ENCODE peak calls at places on chromosomes 7 and 10, in five cellular contexts. U is PC-3, D is H9, I is fibroblast of lung, W is neural progenitor cell. Y is an unnamed sample.

GRCh38 chr7:129911790-129912189 is 41.0 kb downstream of the UBE2H start:
- DNase-seq in W (no peak), U (peak; percentile 47), D (no peak), I (no peak), Y (no peak)

GRCh38 chr10:44306762-44307161 is 78.1 kb downstream of the CXCL12 start:
- DNase-seq in D (no peak), U (peak; percentile 30), W (peak; percentile 17), I (no peak), Y (no peak)

GRCh38 chr10:77781451-77782327 is 144.1 kb upstream of the KCNMA1 start:
- DNase-seq in U (no peak), I (no peak), W (no peak), D (no peak), Y (no peak)

GRCh38 chr7:33774762-33775523 is 130.4 kb upstream of the BMPER start:
- DNase-seq in U (peak; percentile 7), W (no peak), D (no peak), I (peak; percentile 95), Y (no peak)

GRCh38 chr10:17250736-17251135 is 22.7 kb downstream of the VIM start:
- DNase-seq in U (peak; percentile 5), D (no peak), I (no peak), W (no peak), Y (no peak)

GRCh38 chr7:68556537-68556936 is 1041.7 kb upstream of the AUTS2 start:
- DNase-seq in I (no peak), D (no peak), U (no peak), W (no peak), Y (no peak)

GRCh38 chr7:101164071-101164840 is 1.1 kb downstream of the VGF start:
- DNase-seq in U (peak; percentile 56), W (peak; percentile 89), I (peak; percentile 61), D (peak; percentile 82), Y (no peak)

GRCh38 chr10:48255722-48256121 is 18.8 kb downstream of the FRMPD2 start:
- DNase-seq in U (no peak), I (no peak), D (no peak), W (no peak), Y (no peak)

GRCh38 chr10:33087142-33087541 is 129.1 kb upstream of the ITGB1 start:
- DNase-seq in D (no peak), I (no peak), W (no peak), U (no peak), Y (no peak)

GRCh38 chr10:78919111-78919966 is 149.4 kb upstream of the ZMIZ1 start:
- DNase-seq in I (no peak), U (peak; percentile 52), W (no peak), D (no peak), Y (no peak)

GRCh38 chr7:102146989-102147388 is 139.7 kb upstream of the SH2B2 start:
- DNase-seq in W (no peak), I (peak; percentile 63), D (no peak), U (no peak), Y (no peak)

GRCh38 chr7:125450749-125451148 is 521.1 kb upstream of the POT1 start:
- DNase-seq in D (no peak), U (peak; percentile 63), W (no peak), I (no peak), Y (no peak)

GRCh38 chr7:83149466-83149865 is 13.2 kb downstream of the PCLO start:
- DNase-seq in W (no peak), U (peak; percentile 9), I (peak; percentile 24), D (no peak), Y (no peak)

GRCh38 chr10:6300784-6301180 is 98.0 kb downstream of the PFKFB3 start:
- DNase-seq in U (no peak), I (no peak), W (no peak), D (no peak), Y (no peak)

GRCh38 chr7:109696723-109697122 is 1127.0 kb downstream of the DNAJB9 start:
- DNase-seq in W (no peak), D (no peak), U (peak; percentile 6), I (no peak), Y (no peak)

GRCh38 chr7:104045183-104045582 is 55.7 kb upstream of the RELN start:
- DNase-seq in I (no peak), D (no peak), U (no peak), W (no peak), Y (no peak)

GRCh38 chr7:123865517-123866117 is 20.6 kb downstream of the HYAL4 start:
- DNase-seq in D (peak; percentile 46), U (peak; percentile 78), W (peak; percentile 58), I (peak; percentile 79), Y (peak; percentile 21)

GRCh38 chr7:121330053-121330833 is 1.4 kb downstream of the WNT16 start:
- DNase-seq in U (no peak), W (peak; percentile 81), D (peak; percentile 50), I (no peak), Y (no peak)

GRCh38 chr7:19111474-19112143 is 5.8 kb downstream of the TWIST1 start:
- DNase-seq in U (no peak), I (no peak), D (no peak), W (no peak), Y (no peak)

GRCh38 chr7:18806177-18806576 is 310.6 kb downstream of the HDAC9 start:
- DNase-seq in I (no peak), D (no peak), W (peak; percentile 59), U (no peak), Y (no peak)

GRCh38 chr10:15172306-15172840 is 3.9 kb upstream of the NMT2 start:
- DNase-seq in W (no peak), I (no peak), U (no peak), D (no peak), Y (peak; percentile 69)

GRCh38 chr10:15168296-15168780 is at the start of gene NMT2:
- DNase-seq in I (peak; percentile 35), U (peak; percentile 65), D (peak; percentile 89), W (peak; percentile 97), Y (peak; percentile 21)

GRCh38 chr10:15167411-15168295 is 840 bp downstream of the NMT2 start:
- DNase-seq in U (peak; percentile 34), W (peak; percentile 89), D (peak; percentile 79), I (peak; percentile 72), Y (no peak)

GRCh38 chr10:15168781-15169554 is 475 bp upstream of the NMT2 start:
- DNase-seq in U (peak; percentile 73), D (peak; percentile 93), W (peak; percentile 97), I (peak; percentile 97), Y (peak; percentile 76)

DNA sequence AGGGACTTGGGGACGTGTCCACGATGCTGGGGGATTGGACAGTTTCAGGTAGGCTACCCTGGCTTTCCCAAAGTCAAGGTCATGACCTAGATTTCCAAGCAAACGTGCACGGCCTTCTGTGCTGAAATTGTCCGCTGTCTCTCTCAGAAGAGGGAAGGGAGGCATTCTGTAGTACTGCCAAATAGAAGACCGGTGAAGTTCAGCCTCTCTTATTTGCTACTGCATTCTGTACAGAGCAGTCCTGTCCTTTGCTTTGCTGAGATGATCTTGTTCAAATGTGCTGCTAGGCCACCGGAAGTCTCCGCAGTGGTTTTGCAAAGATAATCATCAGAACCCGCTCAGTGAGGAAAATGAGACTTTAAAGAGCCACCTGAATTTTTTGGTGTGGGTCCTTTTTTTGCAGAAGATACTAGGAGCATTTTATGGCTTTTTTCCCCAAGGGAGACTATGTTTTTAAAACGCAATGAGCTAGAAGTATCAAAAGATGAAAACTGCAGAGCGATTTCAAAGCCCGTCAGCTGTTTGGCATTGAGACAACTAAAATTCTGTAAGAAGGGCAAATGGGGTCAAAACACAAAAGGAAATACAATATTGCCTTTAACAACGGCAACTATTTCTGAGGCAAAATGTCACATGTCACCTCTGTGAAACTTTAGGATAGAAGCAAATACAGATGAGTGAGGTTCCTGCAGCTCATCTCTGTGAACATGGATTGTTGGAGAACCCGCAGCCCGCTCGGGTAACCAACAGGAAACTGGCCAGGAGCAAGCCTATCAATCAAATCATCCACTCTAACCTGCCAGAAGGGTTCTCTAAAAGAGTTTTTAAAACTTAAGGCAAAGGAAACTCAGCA is 1.3 kb upstream of the NMT2 start:
- DNase-seq in D (no peak), U (no peak), I (no peak), W (peak; percentile 7), Y (no peak)
- H3K4me2 ChIP-seq in D (no peak overlapping the region), U (no peak overlapping the region), I (peak overlapping the region; percentile 11), W (no peak overlapping the region), Y (no peak overlapping the region)

DNA sequence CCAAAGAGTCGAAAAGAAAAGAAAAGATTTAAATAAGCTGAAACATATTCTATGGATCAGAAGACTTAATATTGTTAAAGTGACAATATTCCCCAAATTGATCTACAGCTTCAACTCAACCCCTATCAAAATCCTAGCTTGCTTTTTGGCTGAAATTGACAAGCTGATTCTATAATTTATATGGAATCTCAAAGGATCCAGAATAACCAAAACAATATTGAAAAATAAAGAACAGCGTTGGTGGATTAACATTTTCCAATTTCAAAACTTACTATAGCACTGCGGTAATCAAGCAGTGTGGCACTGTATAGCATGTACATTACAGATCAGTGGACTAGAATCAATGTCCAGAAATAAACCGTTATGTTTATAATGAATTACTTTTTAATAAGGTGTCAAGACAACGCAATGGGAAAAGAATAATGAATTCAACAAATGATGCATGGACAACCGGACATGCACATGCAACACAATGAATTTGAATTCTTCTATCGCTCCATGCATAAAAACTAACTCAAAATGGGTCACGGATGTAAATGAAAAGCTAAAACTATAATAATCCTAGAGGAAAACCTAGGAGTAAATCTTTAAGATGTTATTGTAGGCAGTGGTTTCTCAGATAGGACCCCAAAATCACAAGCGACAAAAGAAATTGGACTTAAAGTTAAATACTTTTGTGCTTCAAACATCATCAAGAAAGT is 1.6 kb upstream of the ALOX5 start:
- DNase-seq in W (no peak), D (no peak), U (no peak), I (no peak), Y (no peak)
- H3K4me2 ChIP-seq in W (no peak overlapping the region), D (no peak overlapping the region), U (no peak overlapping the region), I (no peak overlapping the region), Y (no peak overlapping the region)

DNA sequence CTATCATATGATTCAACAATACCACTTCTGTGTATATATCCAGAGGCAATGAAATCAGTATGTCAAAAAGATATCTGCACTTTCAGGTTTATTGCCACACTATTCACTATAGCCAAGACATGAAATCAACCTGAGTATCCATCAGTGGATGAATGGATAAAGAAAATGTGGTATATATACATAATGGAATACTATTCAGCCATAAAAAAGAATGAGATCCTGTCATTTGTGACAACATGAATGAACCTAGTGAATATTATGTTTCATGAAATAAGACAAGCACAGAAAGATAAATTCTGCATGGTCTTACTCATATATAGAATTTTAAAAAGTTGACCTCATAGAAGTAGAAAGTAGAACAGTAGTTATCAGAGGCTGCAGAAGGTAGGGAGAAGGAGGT is 281.1 kb downstream of the BAMBI start:
- DNase-seq in U (no peak), W (no peak), D (no peak), I (no peak), Y (no peak)
- H3K4me2 ChIP-seq in U (no peak overlapping the region), W (no peak overlapping the region), D (no peak overlapping the region), I (no peak overlapping the region), Y (no peak overlapping the region)

GRCh38 chr10:75398238-75398629 is 3.3 kb downstream of the ZNF503 start:
- DNase-seq in U (peak; percentile 60), D (no peak), W (no peak), I (peak; percentile 46), Y (no peak)
- H3K4me2 ChIP-seq in U (peak overlapping the region; percentile 84), D (peak overlapping the region; percentile 11), W (peak overlapping the region; percentile 80), I (peak overlapping the region; percentile 95), Y (peak overlapping the region; percentile 50)